ENCODE peak calls at places on chromosomes 13 and 19, in ten cellular contexts. I, L, R, U, V, Z, A, X, Y and G are unnamed samples.
A peak's percentile ranks its signal among the peaks of the same experiment; 100 is the strongest.

GRCh38 chr13:27259831-27260230 is 8.5 kb downstream of the RPL21 start:
- DNase-seq in I (no peak), L (no peak), R (no peak), U (no peak), V (no peak), Z (no peak), A (no peak), X (no peak), Y (no peak), G (no peak)

GRCh38 chr13:107275945-107276614 is 708.1 kb upstream of the ARGLU1 start:
- DNase-seq in I (no peak), L (no peak), R (peak; percentile 42), U (no peak), V (no peak), Z (no peak), A (no peak), X (no peak), Y (no peak), G (no peak)

GRCh38 chr19:43207991-43208390 is 2.6 kb upstream of the PSG4 start:
- DNase-seq in I (no peak), L (no peak), R (no peak), U (no peak), V (no peak), Z (no peak), A (no peak), X (no peak), Y (no peak), G (no peak)

GRCh38 chr19:17841371-17841809 is 6.4 kb downstream of the JAK3 start:
- DNase-seq in I (no peak), L (no peak), R (no peak), U (no peak), V (no peak), Z (no peak), A (no peak), X (no peak), Y (peak; percentile 28), G (no peak)

GRCh38 chr13:98401936-98402335 is 175.0 kb downstream of the STK24 start:
- DNase-seq in I (no peak), L (no peak), R (no peak), U (no peak), V (no peak), Z (no peak), A (no peak), X (no peak), Y (no peak), G (no peak)

GRCh38 chr13:39159971-39160370 is 121.7 kb downstream of the NHLRC3 start:
- DNase-seq in I (no peak), L (no peak), R (no peak), U (no peak), V (no peak), Z (no peak), A (no peak), X (no peak), Y (no peak), G (no peak)

GRCh38 chr13:51673165-51673564 is 88.9 kb downstream of the WDFY2 start:
- DNase-seq in I (no peak), L (no peak), R (peak; percentile 52), U (no peak), V (no peak), Z (no peak), A (no peak), X (no peak), Y (no peak), G (no peak)

GRCh38 chr19:48681127-48681470 is 8.3 kb upstream of the NTN5 start:
- DNase-seq in I (peak; percentile 60), L (peak; percentile 93), R (peak; percentile 85), U (peak; percentile 50), V (no peak), Z (no peak), A (no peak), X (no peak), Y (no peak), G (no peak)

GRCh38 chr13:90769387-90769786 is 578.1 kb upstream of the MIR17HG start:
- DNase-seq in I (no peak), L (no peak), R (no peak), U (no peak), V (no peak), Z (no peak), A (no peak), X (no peak), Y (no peak), G (no peak)

GRCh38 chr13:105147481-105147880 is 1388.0 kb downstream of the EFNB2 start:
- DNase-seq in I (no peak), L (no peak), R (no peak), U (no peak), V (no peak), Z (no peak), A (no peak), X (no peak), Y (no peak), G (no peak)

GRCh38 chr19:17282488-17283256 is 971 bp downstream of the ANKLE1 start:
- DNase-seq in I (no peak), L (peak; percentile 62), R (peak; percentile 78), U (peak; percentile 92), V (peak; percentile 79), Z (peak; percentile 94), A (peak; percentile 95), X (no peak), Y (peak; percentile 92), G (peak; percentile 90)

GRCh38 chr13:40273173-40274000 is 393.1 kb downstream of the FOXO1 start:
- DNase-seq in I (no peak), L (no peak), R (no peak), U (no peak), V (no peak), Z (no peak), A (no peak), X (no peak), Y (no peak), G (no peak)

GRCh38 chr19:29664753-29665214 is 477 bp upstream of the PLEKHF1 start:
- DNase-seq in I (no peak), L (no peak), R (no peak), U (no peak), V (no peak), Z (no peak), A (no peak), X (no peak), Y (no peak), G (no peak)
- TF ChIP-seq CTCF in I (no peak), L (no peak), R (no peak), U (no peak), V (no peak), Z (no peak), A (no peak), X (no peak), Y (no peak), G (peak; percentile 24)

GRCh38 chr19:38661996-38662395 is 14.5 kb downstream of the ACTN4 start:
- DNase-seq in I (no peak), L (no peak), R (no peak), U (no peak), V (peak; percentile 89), Z (peak; percentile 69), A (no peak), X (no peak), Y (no peak), G (no peak)

GRCh38 chr19:38663156-38663651 is 15.8 kb downstream of the ACTN4 start:
- DNase-seq in I (no peak), L (no peak), R (no peak), U (no peak), V (no peak), Z (no peak), A (peak; percentile 33), X (no peak), Y (no peak), G (no peak)

GRCh38 chr19:38663957-38664502 is 16.6 kb downstream of the ACTN4 start:
- DNase-seq in I (no peak), L (no peak), R (no peak), U (no peak), V (no peak), Z (no peak), A (peak; percentile 63), X (no peak), Y (no peak), G (no peak)

GRCh38 chr19:38661166-38661565 is 13.7 kb downstream of the ACTN4 start:
- DNase-seq in I (no peak), L (no peak), R (no peak), U (no peak), V (no peak), Z (no peak), A (no peak), X (no peak), Y (no peak), G (no peak)

GRCh38 chr19:38662508-38663155 is 15.2 kb downstream of the ACTN4 start:
- DNase-seq in I (no peak), L (no peak), R (no peak), U (no peak), V (no peak), Z (no peak), A (no peak), X (no peak), Y (no peak), G (no peak)
- TF ChIP-seq CTCF in I (no peak), L (no peak), R (no peak), U (no peak), V (no peak), Z (no peak), A (no peak), X (no peak), Y (no peak), G (no peak)

DNA sequence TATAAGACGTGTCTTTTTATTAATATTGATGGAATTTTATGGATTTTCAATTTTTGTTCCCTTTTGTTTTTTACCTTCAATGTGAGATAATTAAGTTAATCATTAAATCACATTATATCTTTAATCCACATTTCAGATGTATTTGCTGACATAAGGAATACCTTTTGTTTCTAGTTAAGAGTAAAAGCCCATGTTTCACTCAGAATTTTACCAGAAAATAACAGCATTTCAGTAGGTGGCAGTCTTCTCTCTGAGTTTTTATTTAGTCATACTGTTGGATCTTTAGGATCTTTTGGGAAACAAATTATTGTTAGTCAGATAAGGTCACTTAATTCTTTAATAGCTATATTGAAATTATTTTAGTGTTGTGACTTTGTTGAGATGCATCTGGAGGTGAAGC is 67.9 kb downstream of the NDFIP2 start:
- DNase-seq in I (no peak), L (peak; percentile 11), R (peak; percentile 35), U (no peak), V (no peak), Z (no peak), A (no peak), X (no peak), Y (no peak), G (no peak)
- TF ChIP-seq CTCF in I (peak; percentile 48), L (peak; percentile 43), R (peak; percentile 36), U (no peak), V (peak; percentile 15), Z (peak; percentile 64), A (no peak), X (no peak), Y (no peak), G (peak; percentile 53)

DNA sequence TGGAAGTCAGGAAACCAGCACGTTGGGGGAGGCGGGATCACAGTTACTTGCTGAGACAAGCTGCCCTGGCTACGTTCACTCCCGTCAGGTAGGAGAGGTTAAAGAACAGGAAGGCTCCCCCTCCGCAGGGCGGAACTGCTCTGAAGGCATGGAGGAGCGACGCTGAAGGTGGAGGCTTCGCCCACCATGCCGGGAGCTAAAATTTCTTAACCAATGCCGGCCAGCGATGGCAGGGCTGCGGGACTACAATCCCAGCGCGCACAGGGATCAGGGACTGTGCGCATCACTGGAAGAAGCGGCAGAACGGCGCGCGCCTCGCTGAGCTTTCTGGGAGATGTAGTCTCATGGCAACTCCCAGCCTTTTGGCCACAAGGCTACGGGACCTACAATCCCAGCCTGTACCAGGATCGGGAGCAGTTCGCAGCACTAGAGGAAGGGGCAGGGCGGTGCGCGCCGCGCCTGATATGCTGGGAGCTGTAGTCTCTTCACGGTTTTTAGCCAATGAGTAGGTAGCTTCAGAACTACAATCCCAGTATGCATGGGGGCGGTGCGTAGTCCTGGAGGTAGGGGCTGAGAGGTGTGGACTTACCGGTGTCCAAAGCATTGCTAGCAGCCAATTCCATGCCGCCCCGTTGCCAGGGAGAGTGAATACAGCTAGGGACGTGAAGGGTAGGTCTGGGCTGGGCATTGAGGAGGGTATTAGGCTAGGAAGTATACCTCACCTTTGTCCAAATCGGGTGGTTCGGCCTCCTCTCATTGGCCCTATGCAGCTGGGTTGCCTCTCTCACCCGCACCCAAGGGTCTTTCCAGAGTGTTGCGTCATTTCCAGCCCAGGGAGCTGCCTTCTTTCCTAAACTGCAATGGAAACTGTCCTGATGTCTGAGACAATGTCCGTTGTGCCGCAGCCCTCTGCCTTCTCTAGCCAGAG is 12.8 kb upstream of the ZNF682 start:
- DNase-seq in I (peak; percentile 98), L (peak; percentile 96), R (peak; percentile 99), U (peak; percentile 70), V (peak; percentile 99), Z (peak; percentile 97), A (peak; percentile 99), X (peak; percentile 54), Y (peak; percentile 92), G (peak; percentile 81)
- TF ChIP-seq CTCF in I (no peak), L (no peak), R (no peak), U (no peak), V (no peak), Z (no peak), A (no peak), X (no peak), Y (no peak), G (peak; percentile 21)